ENCODE peak calls at places on chromosomes 13 and 19, in nine cellular contexts. B, X, M, Z, V, I, N, O and P are unnamed samples.

GRCh38 chr13:73677041-73677589 is 457.1 kb downstream of the KLF12 start:
- DNase-seq in Z (no peak), V (no peak), X (peak), B (no peak), O (no peak), M (no peak), N (no peak), I (no peak), P (no peak)

GRCh38 chr19:4375620-4376228 is 24.6 kb downstream of the SH3GL1 start:
- DNase-seq in B (no peak), Z (no peak), N (peak), I (no peak), M (peak), O (no peak), V (no peak), X (peak), P (no peak)

GRCh38 chr19:5968431-5969373 is 9.2 kb downstream of the RANBP3 start:
- DNase-seq in Z (no peak), I (no peak), V (no peak), N (no peak), B (no peak), M (no peak), O (no peak), X (peak), P (no peak)

GRCh38 chr13:41311607-41312500 is 787 bp downstream of the NAA16 start:
- DNase-seq in N (peak), V (peak), Z (no peak), B (no peak), M (peak), O (peak), I (peak), X (peak), P (peak)

GRCh38 chr13:111066544-111066943 is 48.6 kb upstream of the ARHGEF7 start:
- DNase-seq in Z (no peak), M (no peak), O (no peak), V (no peak), N (no peak), X (no peak), I (no peak), B (no peak), P (no peak)

GRCh38 chr13:93151277-93151676 is 75.3 kb upstream of the GPC6 start:
- DNase-seq in M (no peak), X (peak), V (no peak), O (no peak), B (no peak), Z (no peak), N (no peak), I (peak), P (no peak)

GRCh38 chr19:28915737-28916460 is 297.1 kb downstream of the UQCRFS1 start:
- DNase-seq in V (no peak), I (no peak), O (no peak), N (no peak), X (no peak), Z (no peak), M (no peak), B (no peak), P (no peak)

GRCh38 chr19:39470724-39471339 is 9.8 kb upstream of the TIMM50 start:
- DNase-seq in M (no peak), Z (no peak), I (no peak), N (no peak), X (no peak), V (no peak), B (no peak), O (no peak), P (peak)

GRCh38 chr13:40047322-40047771 is 391.9 kb downstream of the COG6 start:
- DNase-seq in X (no peak), V (no peak), B (no peak), O (no peak), Z (no peak), I (no peak), N (no peak), M (peak), P (no peak)

GRCh38 chr13:94997126-94997525 is 284.8 kb upstream of the SOX21 start:
- DNase-seq in I (no peak), N (no peak), V (no peak), B (no peak), Z (no peak), M (no peak), X (no peak), O (no peak), P (no peak)

GRCh38 chr13:59112375-59112774 is 1051.4 kb downstream of the DIAPH3 start:
- DNase-seq in O (no peak), X (peak), N (peak), V (no peak), B (no peak), M (no peak), Z (no peak), I (peak), P (no peak)

GRCh38 chr19:13091400-13092161 is 11.1 kb downstream of the LYL1 start:
- DNase-seq in M (no peak), O (no peak), V (peak), I (peak), X (no peak), N (peak), B (no peak), Z (no peak), P (peak)

GRCh38 chr19:35031072-35031881 is 1.0 kb downstream of the SCN1B start:
- DNase-seq in I (no peak), V (no peak), M (no peak), O (no peak), X (no peak), B (no peak), N (peak), Z (no peak), P (peak)

GRCh38 chr13:53198017-53198416 is 169.4 kb downstream of the OLFM4 start:
- DNase-seq in B (no peak), Z (no peak), M (no peak), V (no peak), N (no peak), X (peak), O (no peak), I (no peak), P (no peak)

GRCh38 chr13:45932172-45932571 is 80.6 kb upstream of the SIAH3 start:
- DNase-seq in V (no peak), Z (no peak), B (no peak), I (no peak), N (no peak), M (no peak), X (no peak), O (no peak), P (no peak)

GRCh38 chr13:62510906-62511655 is 1095.4 kb upstream of the PCDH20 start:
- DNase-seq in N (no peak), M (no peak), V (no peak), Z (no peak), O (no peak), B (no peak), I (no peak), X (no peak), P (no peak)

GRCh38 chr19:38247126-38247525 is 9.0 kb downstream of the PPP1R14A start:
- DNase-seq in O (no peak), I (no peak), B (no peak), Z (no peak), V (no peak), X (peak), M (no peak), N (no peak), P (no peak)

GRCh38 chr13:91381371-91381770 is 17.1 kb upstream of the GPC5 start:
- DNase-seq in M (no peak), O (no peak), V (no peak), B (no peak), X (no peak), I (peak), Z (no peak), N (no peak), P (no peak)

GRCh38 chr19:3720533-3720917 is 12.3 kb downstream of the TJP3 start:
- DNase-seq in Z (no peak), M (no peak), O (no peak), X (no peak), N (no peak), I (no peak), B (no peak), V (no peak), P (no peak)

GRCh38 chr13:24605923-24606372 is 74.3 kb upstream of the ATP12A start:
- DNase-seq in V (no peak), O (peak), Z (peak), M (peak), I (no peak), B (no peak), N (no peak), X (peak), P (no peak)

GRCh38 chr19:17803264-17803896 is 8.4 kb downstream of the B3GNT3 start:
- DNase-seq in X (no peak), N (peak), O (peak), B (no peak), M (no peak), I (no peak), V (peak), Z (no peak), P (peak)

GRCh38 chr19:35755550-35756371 is 1.1 kb downstream of the HSPB6 start:
- DNase-seq in M (no peak), B (no peak), I (no peak), Z (no peak), O (peak), X (no peak), V (peak), N (peak), P (peak)

GRCh38 chr13:34044041-34044440 is 226.1 kb downstream of the RFC3 start:
- DNase-seq in X (peak), V (no peak), M (no peak), Z (no peak), N (no peak), I (no peak), B (no peak), O (no peak), P (no peak)

GRCh38 chr13:113148940-113149503 is 9.4 kb upstream of the PROZ start:
- DNase-seq in B (no peak), Z (no peak), X (no peak), O (no peak), V (no peak), N (no peak), M (no peak), I (no peak), P (no peak)

GRCh38 chr19:28313633-28314032 is 899.3 kb downstream of the UQCRFS1 start:
- DNase-seq in O (no peak), V (peak), I (peak), N (peak), X (no peak), M (no peak), B (no peak), Z (no peak), P (peak)

GRCh38 chr13:98976941-98977340 is 923 bp downstream of the DOCK9 start:
- DNase-seq in I (peak), B (no peak), X (no peak), M (no peak), Z (no peak), O (no peak), V (no peak), N (no peak), P (no peak)

GRCh38 chr19:8849232-8849631 is 17.1 kb downstream of the MBD3L1 start:
- DNase-seq in B (no peak), O (no peak), X (no peak), V (no peak), N (no peak), Z (no peak), M (no peak), I (no peak), P (no peak)